ENCODE peak calls at places on chromosomes 3 and 15, in five cellular contexts. O, B, C, J and G are unnamed samples.

GRCh38 chr3:4809970-4810369 is 169.3 kb upstream of the BHLHE40 start:
- DNase-seq in O (no peak), B (no peak), C (no peak), J (no peak), G (no peak)

GRCh38 chr15:31453558-31454318 is 127.1 kb downstream of the KLF13 start:
- DNase-seq in O (no peak), B (no peak), C (no peak), J (no peak), G (no peak)

GRCh38 chr3:170740726-170741591 is 129.0 kb downstream of the RPL22L1 start:
- DNase-seq in O (no peak), B (peak; percentile 72), C (peak; percentile 50), J (no peak), G (no peak)

GRCh38 chr3:45596290-45596791 is 1.8 kb downstream of the LIMD1 start:
- DNase-seq in O (no peak), B (no peak), C (no peak), J (no peak), G (peak; percentile 97)

GRCh38 chr15:68200016-68200861 is 4.9 kb downstream of the CALML4 start:
- DNase-seq in O (no peak), B (no peak), C (no peak), J (no peak), G (no peak)

GRCh38 chr15:61205427-61205826 is 23.7 kb downstream of the RORA start:
- DNase-seq in O (no peak), B (no peak), C (no peak), J (no peak), G (no peak)

GRCh38 chr3:136750922-136751258 is 1.3 kb downstream of the STAG1 start:
- DNase-seq in O (no peak), B (peak; percentile 83), C (no peak), J (no peak), G (no peak)

GRCh38 chr3:108131105-108131794 is 40.4 kb upstream of the CD47 start:
- DNase-seq in O (no peak), B (peak; percentile 96), C (peak; percentile 37), J (no peak), G (no peak)

GRCh38 chr3:184354121-184354728 is 7.2 kb downstream of the CLCN2 start:
- DNase-seq in O (peak; percentile 69), B (no peak), C (peak; percentile 29), J (no peak), G (peak; percentile 66)

GRCh38 chr3:184353546-184353941 is 7.9 kb downstream of the CLCN2 start:
- DNase-seq in O (no peak), B (no peak), C (no peak), J (no peak), G (no peak)

GRCh38 chr3:184357248-184358139 is 3.9 kb downstream of the CLCN2 start:
- DNase-seq in O (no peak), B (no peak), C (no peak), J (no peak), G (no peak)

GRCh38 chr3:184354740-184355139 is 6.7 kb downstream of the CLCN2 start:
- DNase-seq in O (no peak), B (no peak), C (no peak), J (no peak), G (no peak)

DNA sequence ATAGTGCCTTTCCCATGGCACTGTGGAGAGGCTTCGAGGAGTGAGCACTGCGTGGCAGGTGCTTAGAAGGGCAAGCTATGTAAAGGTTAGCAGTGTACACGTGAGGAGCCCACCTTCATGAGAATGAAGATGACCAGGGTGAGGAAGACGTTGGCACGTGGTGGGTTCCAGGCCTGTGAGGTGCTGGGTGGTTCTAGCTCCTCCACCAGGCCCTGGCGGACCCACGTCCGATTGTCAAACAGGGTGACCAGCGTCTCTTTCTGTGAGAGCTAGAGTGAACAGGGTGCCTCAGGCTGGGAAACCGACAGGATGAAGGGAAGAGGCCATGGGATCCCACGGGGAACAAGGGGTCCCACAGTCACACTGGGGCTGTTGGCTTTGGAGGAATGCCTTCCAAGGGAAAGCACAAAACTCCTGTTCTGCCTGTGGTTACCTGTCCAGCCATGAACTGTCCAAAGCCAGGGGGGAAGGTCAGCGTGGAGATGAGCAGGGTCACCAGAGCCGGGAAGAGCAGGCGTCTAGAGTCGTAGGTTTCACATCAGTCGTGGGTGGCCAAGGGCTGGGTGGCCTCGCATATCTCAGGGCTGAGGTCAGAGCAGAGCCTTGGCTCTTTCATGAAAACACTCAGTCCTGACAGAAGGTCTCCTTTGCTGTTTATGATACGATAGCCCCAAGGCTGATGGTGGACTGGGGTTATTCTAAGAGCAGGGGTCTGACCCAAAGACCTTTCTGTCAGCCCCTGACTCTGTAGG is 6.0 kb downstream of the CLCN2 start:
- DNase-seq in O (no peak), B (no peak), C (no peak), J (no peak), G (no peak)
- H3K4me1 ChIP-seq in O (peaks cover 15% of the 10 kb centered on the region), B (peaks cover under 1% of the 10 kb centered on the region), C (peaks cover 4% of the 10 kb centered on the region), J (peaks cover 7% of the 10 kb centered on the region), G (peaks cover 1% of the 10 kb centered on the region)

DNA sequence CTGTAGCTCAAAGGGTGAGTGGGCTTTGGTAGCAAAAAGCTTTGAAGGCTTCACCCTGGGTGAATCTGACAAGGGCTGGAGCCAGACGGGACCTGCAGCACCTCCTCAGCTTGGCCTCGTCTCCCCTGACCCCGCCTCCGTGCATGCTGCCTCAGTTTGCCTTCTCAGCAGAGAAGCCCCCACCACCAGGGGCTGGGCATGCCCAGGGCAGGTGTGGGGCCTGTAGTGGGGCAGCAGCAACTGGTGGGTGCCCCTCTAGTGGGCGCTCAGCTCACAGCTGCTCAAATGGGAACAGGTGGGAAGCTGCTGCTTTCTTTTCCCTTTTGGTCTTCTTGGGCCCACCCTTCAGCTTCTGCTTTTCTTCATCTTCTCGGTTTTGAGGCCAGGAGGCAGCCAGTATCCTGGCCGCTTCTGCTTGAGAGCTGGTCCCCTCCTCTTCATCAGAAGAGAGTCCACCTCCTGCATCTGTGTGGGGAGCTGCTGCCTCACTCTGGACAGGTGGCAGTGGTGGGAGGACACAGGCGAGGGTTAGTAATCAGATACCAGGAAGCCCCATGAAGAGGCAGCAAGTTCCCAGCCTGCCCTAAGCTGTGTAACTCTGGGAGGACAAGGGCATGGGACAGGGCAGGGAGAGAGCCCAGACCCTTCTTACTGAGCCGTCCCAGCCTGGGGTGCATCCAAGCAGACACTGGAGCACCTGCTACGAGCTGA is 21.0 kb downstream of the TMEM43 start:
- DNase-seq in O (no peak), B (no peak), C (no peak), J (no peak), G (no peak)
- H3K4me1 ChIP-seq in O (no peaks in the 10 kb centered on the region), B (peaks cover 27% of the 10 kb centered on the region), C (peaks cover 31% of the 10 kb centered on the region), J (peaks cover 50% of the 10 kb centered on the region), G (no peaks in the 10 kb centered on the region)

GRCh38 chr3:146164506-146164905 is 3.5 kb upstream of the PLOD2 start:
- DNase-seq in O (no peak), B (no peak), C (no peak), J (no peak), G (no peak)

GRCh38 chr3:146165844-146166243 is 4.9 kb upstream of the PLOD2 start:
- DNase-seq in O (no peak), B (no peak), C (no peak), J (no peak), G (no peak)

GRCh38 chr3:146166450-146167222 is 5.7 kb upstream of the PLOD2 start:
- DNase-seq in O (no peak), B (peak; percentile 83), C (peak; percentile 88), J (no peak), G (no peak)

GRCh38 chr3:146164951-146165350 is 4.0 kb upstream of the PLOD2 start:
- DNase-seq in O (no peak), B (no peak), C (peak; percentile 58), J (no peak), G (no peak)

DNA sequence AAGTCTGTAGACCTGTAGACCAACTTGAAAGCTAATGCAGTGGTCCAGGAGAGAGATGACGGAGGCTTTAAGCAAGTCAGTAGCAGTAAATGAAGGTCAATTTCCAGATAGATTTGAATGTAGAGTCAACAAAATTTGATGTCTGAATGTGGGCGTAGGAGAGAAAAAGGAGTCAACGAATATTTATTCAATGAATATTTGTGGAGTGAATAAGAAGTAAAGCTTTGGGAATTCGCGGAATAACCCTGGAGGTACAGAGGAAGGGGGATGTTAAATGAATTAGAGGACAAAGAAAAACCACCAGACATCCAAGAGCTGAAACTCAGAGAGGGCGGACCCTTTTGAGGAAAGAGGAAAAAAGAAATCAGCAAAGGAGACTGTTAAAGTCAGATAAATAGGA is 4.4 kb upstream of the PLOD2 start:
- DNase-seq in O (no peak), B (peak; percentile 85), C (peak; percentile 74), J (no peak), G (no peak)
- H3K4me1 ChIP-seq in O (no peaks in the 10 kb centered on the region), B (peaks cover 18% of the 10 kb centered on the region), C (peaks cover 61% of the 10 kb centered on the region), J (no peaks in the 10 kb centered on the region), G (no peaks in the 10 kb centered on the region)

GRCh38 chr15:85620321-85621044 is 174.2 kb downstream of the KLHL25 start:
- DNase-seq in O (no peak), B (peak; percentile 73), C (no peak), J (no peak), G (no peak)

GRCh38 chr15:85614059-85614458 is 180.7 kb downstream of the KLHL25 start:
- DNase-seq in O (no peak), B (no peak), C (no peak), J (no peak), G (no peak)

GRCh38 chr15:85618956-85619491 is 175.7 kb downstream of the KLHL25 start:
- DNase-seq in O (peak; percentile 63), B (peak; percentile 98), C (peak; percentile 63), J (no peak), G (no peak)

GRCh38 chr15:85615930-85616329 is 178.8 kb downstream of the KLHL25 start:
- DNase-seq in O (peak; percentile 60), B (peak; percentile 52), C (peak; percentile 42), J (no peak), G (peak; percentile 51)

GRCh38 chr15:85616549-85616948 is 178.2 kb downstream of the KLHL25 start:
- DNase-seq in O (no peak), B (no peak), C (no peak), J (no peak), G (no peak)
- H3K4me1 ChIP-seq in O (peaks cover 45% of the 10 kb centered on the region), B (peaks cover 14% of the 10 kb centered on the region), C (peaks cover 67% of the 10 kb centered on the region), J (peaks cover 30% of the 10 kb centered on the region), G (no peaks in the 10 kb centered on the region)

DNA sequence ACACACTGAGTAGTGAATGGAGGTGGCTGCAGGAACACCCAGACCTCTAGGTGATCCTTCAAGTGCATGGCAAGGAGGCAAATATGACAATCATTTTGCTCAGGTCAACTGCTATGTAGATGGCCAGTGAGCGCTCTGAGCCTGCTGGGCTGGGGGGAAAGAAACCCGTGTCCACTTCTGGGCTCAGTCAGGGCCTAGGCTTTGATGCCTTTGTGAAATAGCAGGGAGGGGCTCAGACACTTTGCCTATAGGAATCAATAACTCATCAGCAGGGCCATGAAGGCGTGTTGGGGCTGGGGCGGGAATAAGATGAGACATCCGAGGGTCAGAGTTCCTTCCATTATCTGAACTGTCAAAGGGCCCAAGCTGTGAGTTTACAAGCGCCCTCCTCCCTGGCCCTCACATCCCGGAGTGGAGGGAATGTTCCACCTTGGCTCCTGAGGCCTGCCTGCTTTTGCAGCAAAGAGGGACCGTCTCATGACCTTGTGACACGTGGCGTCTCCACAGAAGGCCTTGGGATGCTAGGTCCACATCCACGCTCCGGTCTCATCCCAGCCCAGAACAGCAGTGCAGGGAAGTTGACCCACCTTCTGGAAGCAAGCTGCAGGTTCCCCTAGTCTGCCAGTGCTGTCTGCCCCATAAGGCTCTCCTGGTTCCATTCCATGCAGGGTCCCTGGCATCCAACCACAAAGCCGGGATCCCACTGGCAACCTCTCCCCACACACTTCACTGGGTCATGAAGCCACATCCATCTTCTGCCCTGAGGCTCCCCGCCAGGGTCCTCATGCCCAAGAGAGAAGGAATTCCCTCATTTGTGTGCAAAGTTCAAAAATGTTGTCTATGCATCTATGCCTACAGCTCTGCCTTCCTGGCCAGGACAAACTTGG is 78.4 kb downstream of the CHSY1 start:
- DNase-seq in O (no peak), B (no peak), C (no peak), J (no peak), G (no peak)
- H3K4me1 ChIP-seq in O (peaks cover 13% of the 10 kb centered on the region), B (peaks cover 39% of the 10 kb centered on the region), C (peaks cover 3% of the 10 kb centered on the region), J (peaks cover 3% of the 10 kb centered on the region), G (no peaks in the 10 kb centered on the region)

GRCh38 chr3:149019581-149019980 is 28.2 kb downstream of the GYG1 start:
- DNase-seq in O (no peak), B (peak; percentile 44), C (no peak), J (no peak), G (no peak)
- H3K4me1 ChIP-seq in O (no peaks in the 10 kb centered on the region), B (peaks cover 35% of the 10 kb centered on the region), C (no peaks in the 10 kb centered on the region), J (no peaks in the 10 kb centered on the region), G (no peaks in the 10 kb centered on the region)